ENCODE peak calls at places on chromosomes 16 and 17, in nine cellular contexts. A is fibroblast of mammary gland, E is transverse colon, L is esophagus squamous epithelium, B is progenitor cell of endocrine pancreas, Q is bronchial epithelial cell, R is cardiac muscle cell, X is pancreas, S is IMR-90. C is an unnamed sample.

GRCh38 chr17:82436601-82437324 is 13.8 kb downstream of the CYBC1 start:
- DNase-seq in A (no peak), S (no peak), Q (no peak), X (peak), R (no peak), B (no peak), E (no peak), L (no peak), C (no peak)

GRCh38 chr17:50222922-50223321 is 21.5 kb upstream of the COL1A1 start:
- DNase-seq in E (no peak), S (no peak), B (no peak), A (no peak), X (no peak), Q (no peak), R (no peak), L (no peak), C (no peak)

GRCh38 chr17:48505788-48506187 is 25.0 kb downstream of the HOXB1 start:
- DNase-seq in Q (peak), R (peak), S (peak), L (no peak), E (no peak), X (no peak), A (peak), B (no peak), C (no peak)

GRCh38 chr17:77061711-77062110 is 79.1 kb upstream of the SEC14L1 start:
- DNase-seq in Q (no peak), S (no peak), X (no peak), R (peak), A (no peak), E (no peak), L (no peak), B (no peak), C (no peak)

GRCh38 chr16:79469999-79470398 is 130.5 kb downstream of the MAF start:
- DNase-seq in E (peak), B (no peak), L (no peak), A (no peak), S (no peak), Q (no peak), X (no peak), R (no peak), C (no peak)

GRCh38 chr16:88856122-88856827 is 472 bp downstream of the GALNS start:
- DNase-seq in E (peak), R (peak), B (no peak), X (peak), S (no peak), A (no peak), Q (no peak), L (no peak), C (peak)

GRCh38 chr17:79668344-79669250 is 57.7 kb upstream of the RBFOX3 start:
- DNase-seq in S (no peak), Q (no peak), A (no peak), R (no peak), E (no peak), B (no peak), X (no peak), L (no peak), C (no peak)

GRCh38 chr16:23847938-23848337 is 12.2 kb downstream of the PRKCB start:
- DNase-seq in E (no peak), A (no peak), S (no peak), Q (no peak), B (no peak), L (no peak), X (no peak), R (no peak), C (no peak)

GRCh38 chr17:78812849-78813248 is 27.8 kb downstream of the USP36 start:
- DNase-seq in L (no peak), S (no peak), X (no peak), A (peak), E (no peak), Q (no peak), R (no peak), B (no peak), C (no peak)

GRCh38 chr16:48901712-48902374 is 291.9 kb upstream of the N4BP1 start:
- DNase-seq in L (no peak), Q (no peak), S (no peak), R (peak), E (no peak), A (peak), X (no peak), B (no peak), C (no peak)
- TF ChIP-seq CTCF in L (no peak), Q (no peak), S (peak), R (no peak), E (no peak), A (peak), X (no peak), B (peak), C (peak)

DNA sequence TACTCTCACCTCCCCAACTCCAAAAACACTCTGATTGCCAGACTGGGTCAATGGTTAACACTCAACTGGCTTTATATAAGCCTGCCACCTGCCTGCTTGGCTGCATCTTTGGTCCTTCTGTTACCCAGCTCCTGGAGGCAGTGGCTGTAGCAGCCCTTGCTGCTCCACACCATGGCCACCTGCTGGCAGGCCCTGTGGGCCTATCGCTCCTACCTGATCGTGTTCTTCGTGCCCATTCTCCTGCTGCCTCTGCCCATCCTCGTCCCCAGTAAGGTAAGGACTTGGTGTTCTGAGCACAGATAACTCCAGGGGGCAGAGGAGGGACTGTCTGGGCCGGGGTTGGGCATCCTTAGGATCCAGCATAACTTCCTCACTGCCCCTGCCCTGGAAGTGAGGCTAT is at the start of gene SLC13A2:
- DNase-seq in S (no peak), B (no peak), Q (no peak), L (no peak), A (no peak), R (no peak), E (peak), X (no peak), C (no peak)
- TF ChIP-seq CTCF in S (no peak), B (peak), Q (no peak), L (no peak), A (no peak), R (no peak), E (no peak), X (no peak), C (no peak)

DNA sequence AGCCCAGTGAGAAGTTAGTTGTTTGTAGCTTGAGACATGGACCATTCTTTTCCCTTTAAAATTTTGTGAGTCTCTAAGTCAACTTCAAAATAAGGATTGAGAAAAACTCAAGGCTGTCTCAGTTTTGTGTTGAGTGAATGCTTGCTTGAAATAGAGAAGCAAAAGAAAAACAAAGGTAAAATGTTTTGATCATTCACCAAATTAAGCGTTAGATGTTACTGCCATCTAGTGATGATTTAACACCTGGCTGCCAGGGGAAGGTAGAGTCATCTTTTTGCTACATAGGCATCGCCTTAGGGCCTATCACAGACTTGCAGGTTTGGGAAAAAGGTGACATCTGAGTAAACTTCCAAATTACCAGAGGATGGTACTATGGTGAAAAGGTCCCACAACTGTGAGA is 74.4 kb downstream of the PCTP start:
- DNase-seq in Q (peak), A (no peak), E (no peak), R (no peak), X (no peak), B (no peak), L (no peak), S (no peak), C (no peak)
- TF ChIP-seq CTCF in Q (peak), A (no peak), E (no peak), R (no peak), X (no peak), B (peak), L (no peak), S (peak), C (no peak)

GRCh38 chr17:68972119-68972704 is 17.0 kb upstream of the ABCA8 start:
- DNase-seq in E (no peak), X (no peak), L (no peak), A (peak), Q (peak), B (no peak), S (peak), R (peak), C (no peak)
- TF ChIP-seq CTCF in E (peak), X (peak), L (peak), A (peak), Q (peak), B (peak), S (peak), R (peak), C (peak)

DNA sequence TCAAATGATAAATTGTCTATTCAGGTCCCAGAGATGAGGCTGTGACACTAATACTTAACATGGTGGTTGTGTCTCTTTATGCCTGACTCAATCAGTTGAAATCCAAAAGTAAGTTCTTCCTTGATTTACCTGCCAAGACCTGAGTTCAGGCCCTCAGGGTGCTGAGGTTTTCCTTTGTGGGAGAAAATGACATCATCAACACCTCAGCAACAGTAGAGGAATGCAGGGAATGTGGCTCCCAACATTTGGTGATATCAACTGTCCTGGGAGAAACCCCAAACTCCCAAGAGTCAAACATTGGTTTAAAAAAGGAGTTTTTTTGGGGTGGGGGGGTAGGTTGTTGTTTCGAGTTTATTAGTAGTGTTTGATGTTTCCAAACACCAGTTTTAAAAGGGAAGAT is 14.7 kb downstream of the RNF43 start:
- DNase-seq in S (no peak), A (no peak), E (no peak), R (no peak), Q (peak), B (no peak), L (no peak), X (no peak), C (no peak)
- TF ChIP-seq CTCF in S (no peak), A (no peak), E (no peak), R (no peak), Q (no peak), B (no peak), L (no peak), X (no peak), C (no peak)

GRCh38 chr17:6574689-6575595 is 18.6 kb upstream of the PITPNM3 start:
- DNase-seq in B (no peak), X (no peak), E (peak), A (peak), Q (peak), S (peak), R (peak), L (no peak), C (peak)
- TF ChIP-seq CTCF in B (no peak), X (no peak), E (no peak), A (no peak), Q (no peak), S (no peak), R (peak), L (peak), C (no peak)